ENCODE peak calls at places on chromosomes 4 and X, in nine cellular contexts. W, E, P, T, Y, K, H, N and S are unnamed samples.

GRCh38 chr4:87802858-87803257 is 3.5 kb downstream of the IBSP start:
- DNase-seq in W (no peak), E (no peak), P (no peak), T (no peak), Y (no peak), K (no peak), H (no peak), N (no peak), S (no peak)

GRCh38 chrX:28120076-28120475 is 138.8 kb upstream of the DCAF8L1 start:
- DNase-seq in W (no peak), E (no peak), P (peak; percentile 86), T (no peak), Y (no peak), K (no peak), H (no peak), N (no peak), S (no peak)

GRCh38 chrX:71911731-71912050 is 1.0 kb downstream of the NHSL2 start:
- DNase-seq in W (no peak), E (no peak), P (no peak), T (no peak), Y (peak; percentile 38), K (peak; percentile 58), H (no peak), N (no peak), S (no peak)

GRCh38 chr4:141782205-141782604 is 145.8 kb downstream of the IL15 start:
- DNase-seq in W (no peak), E (no peak), P (no peak), T (no peak), Y (no peak), K (no peak), H (no peak), N (no peak), S (no peak)

GRCh38 chr4:103032575-103032974 is 13.1 kb upstream of the SLC9B1 start:
- DNase-seq in W (no peak), E (no peak), P (peak; percentile 52), T (no peak), Y (peak; percentile 93), K (no peak), H (no peak), N (no peak), S (no peak)

GRCh38 chr4:158869761-158870160 is 100.9 kb downstream of the FNIP2 start:
- DNase-seq in W (no peak), E (no peak), P (no peak), T (no peak), Y (no peak), K (no peak), H (no peak), N (no peak), S (no peak)

GRCh38 chrX:397575-397974 is 10.9 kb upstream of the PPP2R3B start:
- DNase-seq in W (no peak), E (no peak), P (no peak), T (no peak), Y (peak; percentile 78), K (no peak), H (no peak), N (no peak), S (no peak)

GRCh38 chrX:138938003-138938402 is 226.5 kb upstream of the FGF13 start:
- DNase-seq in W (no peak), E (no peak), P (no peak), T (no peak), Y (no peak), K (no peak), H (no peak), N (no peak), S (no peak)

GRCh38 chr4:4492161-4492847 is 49.5 kb downstream of the STX18 start:
- DNase-seq in W (no peak), E (no peak), P (no peak), T (no peak), Y (no peak), K (no peak), H (peak; percentile 53), N (no peak), S (no peak)

GRCh38 chr4:99816611-99817309 is at the start of gene DAPP1:
- DNase-seq in W (peak; percentile 80), E (peak; percentile 57), P (peak; percentile 89), T (peak; percentile 78), Y (no peak), K (no peak), H (peak; percentile 83), N (no peak), S (no peak)

GRCh38 chr4:57158221-57158620 is 48.0 kb upstream of the IGFBP7 start:
- DNase-seq in W (no peak), E (no peak), P (no peak), T (no peak), Y (no peak), K (no peak), H (no peak), N (no peak), S (no peak)
- TF ChIP-seq CTCF in W (no peak), E (no peak), P (peak; percentile 34), T (no peak), Y (no peak), K (no peak), H (no peak), N (peak; percentile 23), S (no peak)

DNA sequence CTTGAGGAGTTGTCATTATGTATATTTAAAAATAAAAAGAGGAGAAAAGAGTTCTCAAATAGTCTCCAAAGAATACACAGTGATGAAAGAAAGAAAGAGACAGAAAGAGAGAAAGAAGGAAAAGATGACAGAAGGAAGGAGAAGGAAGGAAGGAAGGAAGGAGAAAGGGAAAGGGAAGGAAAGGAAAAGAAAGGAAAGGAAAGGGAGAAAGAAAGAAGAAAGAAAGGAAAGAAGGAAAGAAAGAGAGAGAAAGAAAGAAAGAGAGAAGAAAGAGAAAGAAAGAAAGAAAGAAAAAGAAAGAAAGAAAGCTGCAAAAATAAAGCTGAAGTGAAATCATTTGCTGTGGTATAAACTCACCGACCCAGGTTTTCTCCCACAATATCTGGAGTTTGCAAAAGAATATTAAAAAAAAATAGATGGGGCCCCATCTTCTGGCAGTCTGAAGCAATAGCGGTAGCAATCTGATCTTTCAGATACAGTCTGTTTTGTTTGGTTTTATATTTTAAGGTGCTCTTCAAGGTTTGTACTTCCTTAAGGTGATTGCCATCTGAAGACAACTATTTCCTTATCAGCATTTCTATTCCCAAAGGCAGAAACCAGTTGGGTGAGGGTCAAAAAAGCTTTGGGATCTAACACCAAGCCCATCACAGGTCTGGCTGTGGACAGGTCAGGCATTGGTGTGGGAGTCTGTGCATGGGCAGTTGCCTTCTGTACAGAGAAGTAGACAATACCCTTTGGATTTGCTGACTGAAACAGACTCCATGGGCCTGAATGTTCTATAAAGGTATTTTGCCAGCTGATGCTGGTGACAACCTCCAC is 160.4 kb downstream of the CPEB2 start:
- DNase-seq in W (no peak), E (no peak), P (peak; percentile 36), T (no peak), Y (peak; percentile 8), K (no peak), H (no peak), N (no peak), S (no peak)
- TF ChIP-seq CTCF in W (no peak), E (peak; percentile 37), P (peak; percentile 60), T (peak; percentile 18), Y (peak; percentile 42), K (no peak), H (peak; percentile 45), N (peak; percentile 59), S (peak; percentile 67)

GRCh38 chr4:26380740-26381139 is 59.9 kb downstream of the RBPJ start:
- DNase-seq in W (no peak), E (no peak), P (no peak), T (no peak), Y (no peak), K (no peak), H (no peak), N (no peak), S (no peak)

GRCh38 chr4:26388671-26389070 is 67.9 kb downstream of the RBPJ start:
- DNase-seq in W (no peak), E (no peak), P (peak; percentile 45), T (no peak), Y (no peak), K (no peak), H (no peak), N (no peak), S (no peak)

GRCh38 chr4:26384380-26385057 is 63.7 kb downstream of the RBPJ start:
- DNase-seq in W (no peak), E (no peak), P (no peak), T (no peak), Y (peak; percentile 47), K (no peak), H (no peak), N (no peak), S (no peak)

GRCh38 chr4:26379837-26380236 is 59.0 kb downstream of the RBPJ start:
- DNase-seq in W (no peak), E (no peak), P (no peak), T (no peak), Y (no peak), K (no peak), H (no peak), N (no peak), S (no peak)

DNA sequence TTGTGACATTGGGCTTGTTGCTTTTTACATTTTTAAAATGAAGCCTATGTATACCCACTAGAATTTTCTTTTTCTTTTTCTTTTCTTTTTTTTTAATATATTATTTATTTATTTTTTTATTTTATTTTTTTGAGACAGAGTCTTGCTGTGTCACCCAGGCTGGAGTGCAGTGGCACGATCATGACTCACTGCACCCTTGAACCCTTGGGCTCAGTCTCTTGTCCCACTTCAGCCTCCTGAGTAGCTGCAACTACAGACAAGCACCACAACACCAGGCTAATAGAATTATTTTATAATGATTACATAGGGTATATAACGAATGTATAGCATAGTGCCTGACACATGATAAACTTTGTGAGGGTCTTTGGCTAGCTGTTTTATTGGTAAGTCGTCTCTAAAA is 64.9 kb downstream of the RBPJ start:
- DNase-seq in W (no peak), E (no peak), P (no peak), T (no peak), Y (no peak), K (no peak), H (no peak), N (no peak), S (no peak)
- TF ChIP-seq CTCF in W (no peak), E (no peak), P (no peak), T (no peak), Y (no peak), K (no peak), H (no peak), N (no peak), S (no peak)

GRCh38 chr4:7470111-7470510 is 35.4 kb upstream of the PSAPL1 start:
- DNase-seq in W (no peak), E (no peak), P (no peak), T (no peak), Y (no peak), K (no peak), H (no peak), N (no peak), S (no peak)

GRCh38 chr4:7473096-7473495 is 38.4 kb upstream of the PSAPL1 start:
- DNase-seq in W (no peak), E (no peak), P (no peak), T (no peak), Y (no peak), K (no peak), H (no peak), N (no peak), S (no peak)

GRCh38 chr4:7474320-7474719 is 39.6 kb upstream of the PSAPL1 start:
- DNase-seq in W (no peak), E (no peak), P (no peak), T (no peak), Y (no peak), K (no peak), H (no peak), N (no peak), S (no peak)

GRCh38 chr4:7470522-7471128 is 35.9 kb upstream of the PSAPL1 start:
- DNase-seq in W (no peak), E (no peak), P (no peak), T (no peak), Y (no peak), K (no peak), H (no peak), N (no peak), S (no peak)

GRCh38 chr4:7472443-7473013 is 37.8 kb upstream of the PSAPL1 start:
- DNase-seq in W (no peak), E (no peak), P (no peak), T (no peak), Y (peak; percentile 37), K (no peak), H (no peak), N (no peak), S (no peak)
- TF ChIP-seq CTCF in W (no peak), E (no peak), P (no peak), T (no peak), Y (no peak), K (no peak), H (no peak), N (no peak), S (peak; percentile 57)